ENCODE peak calls at places on chromosomes 7 and 10, in six cellular contexts. U, X, H, F, K and N are unnamed samples.

GRCh38 chr10:19920075-19920726 is 104.0 kb downstream of the PLXDC2 start:
- DNase-seq in U (no peak), K (no peak), X (no peak), H (no peak), F (no peak), N (no peak)

GRCh38 chr10:114917927-114918672 is 19.9 kb upstream of the TRUB1 start:
- DNase-seq in F (no peak), U (no peak), H (no peak), X (peak), K (no peak), N (no peak)

GRCh38 chr7:37198906-37199485 is 249.7 kb downstream of the ELMO1 start:
- DNase-seq in X (peak), H (peak), K (peak), U (peak), F (peak), N (peak)

GRCh38 chr7:25048444-25048834 is 68.5 kb upstream of the OSBPL3 start:
- DNase-seq in H (no peak), K (no peak), F (no peak), U (no peak), X (no peak), N (no peak)

GRCh38 chr10:86250399-86250798 is 116.2 kb downstream of the GRID1 start:
- DNase-seq in K (no peak), U (no peak), F (peak), X (no peak), H (no peak), N (peak)

GRCh38 chr10:62456611-62457101 is 82.5 kb downstream of the ZNF365 start:
- DNase-seq in U (no peak), K (no peak), X (no peak), H (no peak), F (no peak), N (no peak)

GRCh38 chr7:74717889-74718288 is 55.9 kb upstream of the NCF1 start:
- DNase-seq in K (no peak), X (no peak), H (no peak), F (no peak), U (no peak), N (no peak)

GRCh38 chr7:17902599-17902998 is 37.7 kb downstream of the SNX13 start:
- DNase-seq in F (no peak), U (no peak), K (no peak), H (no peak), X (no peak), N (no peak)

GRCh38 chr7:94182721-94183120 is 178.6 kb upstream of the BET1 start:
- DNase-seq in F (no peak), K (no peak), U (no peak), H (no peak), X (no peak), N (no peak)

GRCh38 chr7:20374391-20374790 is 43.7 kb downstream of the ITGB8 start:
- DNase-seq in X (no peak), F (no peak), K (no peak), H (no peak), U (no peak), N (no peak)

GRCh38 chr7:157500171-157500960 is 163.6 kb downstream of the DNAJB6 start:
- DNase-seq in K (no peak), F (peak), X (no peak), U (peak), H (no peak), N (no peak)

GRCh38 chr7:41010967-41011366 is 691.9 kb downstream of the INHBA start:
- DNase-seq in H (no peak), K (peak), F (no peak), X (no peak), U (peak), N (no peak)